ENCODE peak calls at places on chromosome 20, in nine cellular contexts. J, K, I, O, X, L, B, Q and C are unnamed samples.

GRCh38 chr20:44068311-44068710 is 118.7 kb downstream of the JPH2 start:
- DNase-seq in J (no peak), K (peak), I (no peak), O (no peak), X (no peak), L (no peak), B (no peak), Q (no peak), C (no peak)

GRCh38 chr20:47865451-47865850 is 80.2 kb upstream of the SULF2 start:
- DNase-seq in J (no peak), K (no peak), I (no peak), O (no peak), X (no peak), L (no peak), B (no peak), Q (no peak), C (no peak)

GRCh38 chr20:7879883-7880282 is 60.4 kb downstream of the HAO1 start:
- DNase-seq in J (peak), K (no peak), I (peak), O (no peak), X (no peak), L (no peak), B (no peak), Q (peak), C (no peak)

GRCh38 chr20:61846741-61847419 is 218.8 kb downstream of the TAF4 start:
- DNase-seq in J (no peak), K (no peak), I (no peak), O (no peak), X (no peak), L (no peak), B (no peak), Q (no peak), C (no peak)

GRCh38 chr20:60658661-60659060 is 593.4 kb upstream of the CDH4 start:
- DNase-seq in J (no peak), K (no peak), I (no peak), O (peak), X (no peak), L (peak), B (no peak), Q (no peak), C (no peak)

GRCh38 chr20:24704899-24705298 is 235.5 kb downstream of the SYNDIG1 start:
- DNase-seq in J (no peak), K (no peak), I (no peak), O (no peak), X (no peak), L (no peak), B (no peak), Q (no peak), C (peak)

GRCh38 chr20:20491110-20491783 is 123.3 kb downstream of the INSM1 start:
- DNase-seq in J (peak), K (peak), I (no peak), O (no peak), X (no peak), L (no peak), B (no peak), Q (peak), C (no peak)

GRCh38 chr20:23143098-23143497 is 57.0 kb upstream of the CD93 start:
- DNase-seq in J (peak), K (no peak), I (peak), O (no peak), X (no peak), L (no peak), B (no peak), Q (peak), C (no peak)

GRCh38 chr20:16863315-16863714 is 115.2 kb downstream of the OTOR start:
- DNase-seq in J (no peak), K (no peak), I (no peak), O (no peak), X (no peak), L (no peak), B (no peak), Q (no peak), C (no peak)

GRCh38 chr20:20366551-20366895 is 1.4 kb upstream of the INSM1 start:
- DNase-seq in J (no peak), K (no peak), I (no peak), O (peak), X (no peak), L (no peak), B (peak), Q (no peak), C (no peak)

GRCh38 chr20:57526885-57527566 is 2.1 kb upstream of the CTCFL start:
- DNase-seq in J (no peak), K (no peak), I (no peak), O (no peak), X (no peak), L (no peak), B (no peak), Q (no peak), C (no peak)

GRCh38 chr20:11387189-11387754 is 530.4 kb upstream of the BTBD3 start:
- DNase-seq in J (peak), K (no peak), I (no peak), O (no peak), X (no peak), L (no peak), B (no peak), Q (peak), C (no peak)

GRCh38 chr20:48302844-48303552 is 517.7 kb upstream of the SULF2 start:
- DNase-seq in J (no peak), K (no peak), I (no peak), O (no peak), X (no peak), L (no peak), B (no peak), Q (no peak), C (no peak)

GRCh38 chr20:51122931-51123658 is 100.2 kb upstream of the KCNG1 start:
- DNase-seq in J (no peak), K (no peak), I (no peak), O (no peak), X (no peak), L (no peak), B (peak), Q (no peak), C (no peak)

GRCh38 chr20:10621159-10621558 is 52.6 kb downstream of the JAG1 start:
- DNase-seq in J (no peak), K (no peak), I (no peak), O (no peak), X (no peak), L (no peak), B (no peak), Q (no peak), C (no peak)

GRCh38 chr20:38187512-38187911 is 22.4 kb upstream of the TGM2 start:
- DNase-seq in J (no peak), K (no peak), I (peak), O (peak), X (no peak), L (peak), B (no peak), Q (peak), C (peak)

GRCh38 chr20:2742934-2743559 is 50.5 kb downstream of the EBF4 start:
- DNase-seq in J (peak), K (peak), I (peak), O (peak), X (peak), L (peak), B (no peak), Q (peak), C (peak)

GRCh38 chr20:62808211-62808865 is 3.7 kb downstream of the OGFR start:
- DNase-seq in J (peak), K (peak), I (peak), O (peak), X (peak), L (peak), B (no peak), Q (peak), C (peak)

GRCh38 chr20:11970243-11970836 is 52.6 kb downstream of the BTBD3 start:
- DNase-seq in J (no peak), K (no peak), I (no peak), O (no peak), X (no peak), L (no peak), B (no peak), Q (no peak), C (no peak)

GRCh38 chr20:38692436-38693411 is 31.6 kb upstream of the SLC32A1 start:
- DNase-seq in J (peak), K (no peak), I (peak), O (no peak), X (peak), L (peak), B (no peak), Q (peak), C (peak)

GRCh38 chr20:61439251-61439650 is 187.2 kb downstream of the CDH4 start:
- DNase-seq in J (no peak), K (no peak), I (no peak), O (no peak), X (no peak), L (no peak), B (no peak), Q (no peak), C (no peak)